ENCODE peak calls at places on chromosomes 6 and 20, in six cellular contexts. O is NCI-H1105, E is NCI-H187, R is RPMI8226, V is NCI-H1092 treated with DMSO at 0.1 percent for 48 hours, M is uterus. X is an unnamed sample.

GRCh38 chr6:136534268-136534667 is 16.0 kb downstream of the MAP7 start:
- DNase-seq in V (no peak), M (no peak), E (no peak), R (no peak), O (no peak), X (no peak)

GRCh38 chr20:36439040-36439730 is 102.1 kb upstream of the MYL9 start:
- DNase-seq in O (peak), M (peak), R (peak), E (no peak), V (peak), X (peak)

GRCh38 chr6:6717953-6718352 is 129.4 kb downstream of the LY86 start:
- DNase-seq in O (no peak), V (no peak), M (no peak), R (no peak), E (no peak), X (no peak)

GRCh38 chr20:57964011-57964862 is 254.4 kb upstream of the PMEPA1 start:
- DNase-seq in R (no peak), M (no peak), E (no peak), V (no peak), O (no peak), X (no peak)

GRCh38 chr6:79601020-79601609 is 30.0 kb upstream of the SH3BGRL2 start:
- DNase-seq in E (no peak), V (no peak), R (no peak), M (no peak), O (no peak), X (no peak)

GRCh38 chr6:88698661-88699060 is 264.8 kb downstream of the RNGTT start:
- DNase-seq in O (no peak), M (no peak), R (no peak), E (no peak), V (no peak), X (no peak)

GRCh38 chr20:23622839-23623343 is 14.9 kb downstream of the CST3 start:
- DNase-seq in E (no peak), V (no peak), R (peak), O (no peak), M (peak), X (peak)

GRCh38 chr20:22825076-22825475 is 210.0 kb upstream of the SSTR4 start:
- DNase-seq in V (no peak), M (no peak), O (no peak), R (no peak), E (no peak), X (no peak)

GRCh38 chr20:6651016-6651415 is 116.5 kb upstream of the BMP2 start:
- DNase-seq in E (no peak), R (no peak), M (peak), O (no peak), V (no peak), X (no peak)

GRCh38 chr20:57524511-57525176 is at the start of gene CTCFL:
- DNase-seq in V (no peak), O (no peak), R (no peak), E (no peak), M (no peak), X (no peak)

GRCh38 chr6:155026366-155027045 is 31.4 kb downstream of the TIAM2 start:
- DNase-seq in V (no peak), E (no peak), O (no peak), R (no peak), M (peak), X (peak)

GRCh38 chr6:44234101-44235090 is 11.0 kb downstream of the SLC29A1 start:
- DNase-seq in M (peak), R (no peak), E (no peak), V (peak), O (no peak), X (peak)

GRCh38 chr20:3739054-3739925 is 6.8 kb downstream of the HSPA12B start:
- DNase-seq in O (no peak), V (no peak), R (no peak), E (no peak), M (no peak), X (no peak)

GRCh38 chr6:169070506-169071176 is 183.0 kb downstream of the THBS2 start:
- DNase-seq in V (no peak), E (no peak), R (no peak), M (peak), O (no peak), X (no peak)

GRCh38 chr20:49786671-49787370 is 25.8 kb upstream of the SLC9A8 start:
- DNase-seq in M (no peak), V (no peak), E (no peak), R (peak), O (no peak), X (no peak)

GRCh38 chr20:13756551-13756950 is 28.2 kb downstream of the ESF1 start:
- DNase-seq in R (no peak), V (no peak), E (no peak), O (no peak), M (no peak), X (no peak)

GRCh38 chr6:21587182-21587924 is 6.2 kb upstream of the SOX4 start:
- DNase-seq in M (peak), E (peak), V (peak), O (peak), R (peak), X (peak)

GRCh38 chr20:2815242-2815900 is 584 bp downstream of the C20orf141 start:
- DNase-seq in V (no peak), E (no peak), O (no peak), M (no peak), R (no peak), X (no peak)

GRCh38 chr20:62854121-62854520 is 7.5 kb downstream of the TCFL5 start:
- DNase-seq in E (no peak), O (no peak), R (no peak), V (no peak), M (no peak), X (no peak)

GRCh38 chr6:27242589-27243265 is 4.8 kb upstream of the PRSS16 start:
- DNase-seq in V (no peak), O (no peak), R (no peak), E (no peak), M (no peak), X (no peak)

GRCh38 chr20:50844430-50845100 is 49.7 kb downstream of the BCAS4 start:
- DNase-seq in O (no peak), E (no peak), R (no peak), M (no peak), V (no peak), X (no peak)

GRCh38 chr20:49915118-49915379 is 280 bp downstream of the SPATA2 start:
- DNase-seq in O (no peak), V (no peak), E (no peak), R (no peak), M (no peak), X (no peak)

GRCh38 chr6:5276596-5276995 is 15.3 kb downstream of the FARS2 start:
- DNase-seq in O (no peak), E (no peak), M (no peak), R (no peak), V (no peak), X (no peak)

GRCh38 chr6:46734867-46735719 is at the start of gene PLA2G7:
- DNase-seq in M (peak), V (no peak), R (no peak), E (no peak), O (peak), X (no peak)

GRCh38 chr6:33592595-33593413 is 12.7 kb upstream of the BAK1 start:
- DNase-seq in V (no peak), R (peak), E (no peak), M (no peak), O (no peak), X (no peak)

GRCh38 chr20:38724603-38725457 is 544 bp downstream of the SLC32A1 start:
- DNase-seq in R (peak), O (peak), V (peak), E (no peak), M (no peak), X (no peak)

GRCh38 chr6:169026175-169026574 is 227.5 kb downstream of the THBS2 start:
- DNase-seq in R (no peak), M (no peak), E (no peak), V (no peak), O (no peak), X (no peak)

GRCh38 chr6:137234505-137234863 is 15.3 kb upstream of the IFNGR1 start:
- DNase-seq in V (no peak), E (no peak), O (no peak), M (no peak), R (peak), X (no peak)

GRCh38 chr6:18501313-18502013 is 114.3 kb downstream of the RNF144B start:
- DNase-seq in O (no peak), R (no peak), V (no peak), M (no peak), E (no peak), X (no peak)

GRCh38 chr6:140156131-140156530 is 781.7 kb upstream of the CITED2 start:
- DNase-seq in E (no peak), V (no peak), M (no peak), R (no peak), O (no peak), X (no peak)

GRCh38 chr20:23636182-23636907 is 1.4 kb downstream of the CST3 start:
- DNase-seq in V (no peak), O (no peak), E (no peak), R (no peak), M (no peak), X (no peak)

X was measured in NCI-H446.